ENCODE peak calls at places on chromosomes 5 and 9, in seven cellular contexts. One of them, this sample, is unnamed. For H3K9me3, the result is how much of the 10 kb centered on the place peaks cover.

GRCh38 chr9:88746029-88746743 is 211.2 kb downstream of the NXNL2 start:
- DNase-seq in A549: no peak
- DNase-seq in IMR-90: peak
- DNase-seq in esophagus squamous epithelium: no peak
- DNase-seq in ovary: peak
- DNase-seq in right atrium auricular region: no peak
- DNase-seq in lung: no peak
- DNase-seq in this sample: no peak

GRCh38 chr5:132653716-132654115 is 4.3 kb upstream of the IL13 start:
- DNase-seq in A549: no peak
- DNase-seq in IMR-90: no peak
- DNase-seq in esophagus squamous epithelium: no peak
- DNase-seq in ovary: no peak
- DNase-seq in right atrium auricular region: no peak
- DNase-seq in lung: no peak
- DNase-seq in this sample: no peak

GRCh38 chr9:98339987-98340564 is 84.6 kb upstream of the TBC1D2 start:
- DNase-seq in A549: no peak
- DNase-seq in IMR-90: no peak
- DNase-seq in esophagus squamous epithelium: no peak
- DNase-seq in ovary: no peak
- DNase-seq in right atrium auricular region: no peak
- DNase-seq in lung: no peak
- DNase-seq in this sample: no peak

GRCh38 chr5:83000448-83000847 is 76.7 kb downstream of the TMEM167A start:
- DNase-seq in A549: no peak
- DNase-seq in IMR-90: peak
- DNase-seq in esophagus squamous epithelium: no peak
- DNase-seq in ovary: no peak
- DNase-seq in right atrium auricular region: no peak
- DNase-seq in lung: no peak
- DNase-seq in this sample: no peak

GRCh38 chr5:111937091-111937490 is 180.1 kb upstream of the NREP start:
- DNase-seq in A549: no peak
- DNase-seq in IMR-90: peak
- DNase-seq in esophagus squamous epithelium: no peak
- DNase-seq in ovary: no peak
- DNase-seq in right atrium auricular region: no peak
- DNase-seq in lung: no peak
- DNase-seq in this sample: no peak

GRCh38 chr9:117204971-117205370 is 209.9 kb downstream of the ASTN2 start:
- DNase-seq in A549: no peak
- DNase-seq in IMR-90: peak
- DNase-seq in esophagus squamous epithelium: no peak
- DNase-seq in ovary: no peak
- DNase-seq in right atrium auricular region: no peak
- DNase-seq in lung: no peak
- DNase-seq in this sample: no peak

GRCh38 chr5:1208743-1209551 is 7.6 kb downstream of the SLC6A19 start:
- DNase-seq in A549: peak
- DNase-seq in IMR-90: no peak
- DNase-seq in esophagus squamous epithelium: no peak
- DNase-seq in ovary: no peak
- DNase-seq in right atrium auricular region: no peak
- DNase-seq in lung: no peak
- DNase-seq in this sample: no peak

GRCh38 chr5:170397059-170397458 is 7.9 kb upstream of the KCNMB1 start:
- DNase-seq in A549: no peak
- DNase-seq in IMR-90: no peak
- DNase-seq in esophagus squamous epithelium: no peak
- DNase-seq in ovary: no peak
- DNase-seq in right atrium auricular region: no peak
- DNase-seq in lung: no peak
- DNase-seq in this sample: no peak

GRCh38 chr9:19924090-19924489 is 135.3 kb upstream of the SLC24A2 start:
- DNase-seq in A549: no peak
- DNase-seq in IMR-90: peak
- DNase-seq in esophagus squamous epithelium: no peak
- DNase-seq in ovary: no peak
- DNase-seq in right atrium auricular region: no peak
- DNase-seq in lung: no peak
- DNase-seq in this sample: no peak

GRCh38 chr9:23492126-23493002 is 333.7 kb downstream of the ELAVL2 start:
- DNase-seq in A549: peak
- DNase-seq in IMR-90: peak
- DNase-seq in esophagus squamous epithelium: no peak
- DNase-seq in ovary: no peak
- DNase-seq in right atrium auricular region: no peak
- DNase-seq in lung: no peak
- DNase-seq in this sample: no peak

GRCh38 chr5:109411627-109412026 is 1.9 kb upstream of the PJA2 start:
- DNase-seq in A549: peak
- DNase-seq in IMR-90: peak
- DNase-seq in esophagus squamous epithelium: no peak
- DNase-seq in ovary: no peak
- DNase-seq in right atrium auricular region: no peak
- DNase-seq in lung: no peak
- DNase-seq in this sample: no peak

GRCh38 chr5:10331341-10331796 is 22.1 kb upstream of the MARCHF6 start:
- DNase-seq in A549: no peak
- DNase-seq in IMR-90: peak
- DNase-seq in esophagus squamous epithelium: no peak
- DNase-seq in ovary: peak
- DNase-seq in right atrium auricular region: peak
- DNase-seq in lung: peak
- DNase-seq in this sample: no peak

GRCh38 chr5:61397238-61397637 is 65.2 kb downstream of the ZSWIM6 start:
- DNase-seq in A549: no peak
- DNase-seq in IMR-90: peak
- DNase-seq in esophagus squamous epithelium: no peak
- DNase-seq in ovary: no peak
- DNase-seq in right atrium auricular region: no peak
- DNase-seq in lung: no peak
- DNase-seq in this sample: no peak

GRCh38 chr9:80352967-80353366 is 781.2 kb downstream of the TLE4 start:
- DNase-seq in A549: no peak
- DNase-seq in IMR-90: no peak
- DNase-seq in esophagus squamous epithelium: no peak
- DNase-seq in ovary: no peak
- DNase-seq in right atrium auricular region: no peak
- DNase-seq in lung: no peak
- DNase-seq in this sample: no peak

GRCh38 chr9:137280478-137281344 is 3.2 kb downstream of the TOR4A start:
- DNase-seq in A549: no peak
- DNase-seq in IMR-90: no peak
- DNase-seq in esophagus squamous epithelium: no peak
- DNase-seq in ovary: peak
- DNase-seq in right atrium auricular region: no peak
- DNase-seq in lung: no peak
- DNase-seq in this sample: no peak
- TF ChIP-seq CTCF in A549: no peak
- TF ChIP-seq CTCF in IMR-90: peak
- TF ChIP-seq CTCF in esophagus squamous epithelium: peak
- TF ChIP-seq CTCF in ovary: no peak
- TF ChIP-seq CTCF in right atrium auricular region: peak
- TF ChIP-seq CTCF in lung: no peak
- TF ChIP-seq CTCF in this sample: no peak

GRCh38 chr5:149160291-149160787 is 19.0 kb downstream of the ABLIM3 start:
- DNase-seq in A549: no peak
- DNase-seq in IMR-90: no peak
- DNase-seq in esophagus squamous epithelium: no peak
- DNase-seq in ovary: no peak
- DNase-seq in right atrium auricular region: no peak
- DNase-seq in lung: no peak
- DNase-seq in this sample: no peak
- H3K27ac ChIP-seq in A549: no peak
- H3K27ac ChIP-seq in IMR-90: no peak
- H3K27ac ChIP-seq in esophagus squamous epithelium: no peak
- H3K27ac ChIP-seq in ovary: no peak
- H3K27ac ChIP-seq in right atrium auricular region: peak
- H3K27ac ChIP-seq in lung: no peak
- H3K27ac ChIP-seq in this sample: no peak

GRCh38 chr9:135251331-135251761 is 163.9 kb downstream of the OLFM1 start:
- DNase-seq in A549: no peak
- DNase-seq in IMR-90: no peak
- DNase-seq in esophagus squamous epithelium: no peak
- DNase-seq in ovary: no peak
- DNase-seq in right atrium auricular region: no peak
- DNase-seq in lung: no peak
- DNase-seq in this sample: no peak
- H3K9me3 ChIP-seq in A549: under half
- H3K9me3 ChIP-seq in IMR-90: under half
- H3K9me3 ChIP-seq in esophagus squamous epithelium: under half
- H3K9me3 ChIP-seq in ovary: under half
- H3K9me3 ChIP-seq in right atrium auricular region: under half
- H3K9me3 ChIP-seq in lung: under half
- H3K9me3 ChIP-seq in this sample: under half

DNA sequence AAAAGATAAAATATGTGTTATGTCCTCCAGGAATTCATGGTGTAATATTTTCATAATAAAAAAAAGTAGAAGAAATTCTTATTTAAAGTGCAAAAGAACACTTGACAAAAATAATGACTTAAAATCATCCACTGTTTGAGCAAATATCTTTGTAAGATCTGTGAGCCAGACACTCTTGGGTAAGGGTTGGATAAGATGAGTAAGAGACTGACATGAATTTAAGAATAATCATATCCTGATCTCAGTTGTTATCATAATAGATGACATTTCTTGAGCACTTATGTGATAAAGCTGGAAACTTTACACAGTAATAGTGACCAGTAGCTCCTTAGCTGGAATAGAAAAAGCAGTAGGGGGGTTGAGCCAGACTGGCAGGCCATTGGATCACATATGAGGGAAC is 40.0 kb upstream of the ADRB2 start:
- DNase-seq in A549: no peak
- DNase-seq in IMR-90: peak
- DNase-seq in esophagus squamous epithelium: no peak
- DNase-seq in ovary: no peak
- DNase-seq in right atrium auricular region: no peak
- DNase-seq in lung: no peak
- DNase-seq in this sample: no peak
- TF ChIP-seq CTCF in A549: no peak
- TF ChIP-seq CTCF in IMR-90: no peak
- TF ChIP-seq CTCF in esophagus squamous epithelium: no peak
- TF ChIP-seq CTCF in ovary: no peak
- TF ChIP-seq CTCF in right atrium auricular region: no peak
- TF ChIP-seq CTCF in lung: no peak
- TF ChIP-seq CTCF in this sample: no peak

GRCh38 chr9:14029811-14030210 is 284.1 kb downstream of the NFIB start:
- DNase-seq in A549: no peak
- DNase-seq in IMR-90: no peak
- DNase-seq in esophagus squamous epithelium: no peak
- DNase-seq in ovary: no peak
- DNase-seq in right atrium auricular region: no peak
- DNase-seq in lung: no peak
- DNase-seq in this sample: no peak

GRCh38 chr9:14033067-14033466 is 280.9 kb downstream of the NFIB start:
- DNase-seq in A549: no peak
- DNase-seq in IMR-90: no peak
- DNase-seq in esophagus squamous epithelium: no peak
- DNase-seq in ovary: no peak
- DNase-seq in right atrium auricular region: no peak
- DNase-seq in lung: no peak
- DNase-seq in this sample: no peak

GRCh38 chr9:14031761-14032279 is 282.1 kb downstream of the NFIB start:
- DNase-seq in A549: no peak
- DNase-seq in IMR-90: no peak
- DNase-seq in esophagus squamous epithelium: no peak
- DNase-seq in ovary: no peak
- DNase-seq in right atrium auricular region: no peak
- DNase-seq in lung: no peak
- DNase-seq in this sample: no peak

GRCh38 chr9:14030350-14030823 is 283.6 kb downstream of the NFIB start:
- DNase-seq in A549: no peak
- DNase-seq in IMR-90: peak
- DNase-seq in esophagus squamous epithelium: no peak
- DNase-seq in ovary: peak
- DNase-seq in right atrium auricular region: no peak
- DNase-seq in lung: no peak
- DNase-seq in this sample: no peak

DNA sequence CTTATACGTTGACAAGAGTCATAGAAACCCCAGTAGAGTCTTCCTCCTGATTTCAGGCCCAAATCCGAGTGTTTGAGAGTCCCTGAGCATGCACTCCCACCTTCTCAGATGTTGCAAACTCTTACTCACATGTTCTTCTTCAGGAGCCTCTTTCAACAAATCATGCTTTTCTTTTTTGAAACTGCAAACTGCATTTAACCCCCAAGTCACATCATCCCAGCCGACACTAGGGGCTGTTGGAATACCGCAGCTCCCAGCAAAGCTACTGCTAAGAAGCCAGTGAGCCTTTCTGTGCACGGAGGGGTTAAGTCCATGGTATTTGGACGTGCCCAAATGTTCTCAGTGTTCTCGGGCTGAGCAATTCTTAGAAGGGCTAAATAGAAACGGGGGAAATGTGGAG is 282.9 kb downstream of the NFIB start:
- DNase-seq in A549: no peak
- DNase-seq in IMR-90: peak
- DNase-seq in esophagus squamous epithelium: no peak
- DNase-seq in ovary: peak
- DNase-seq in right atrium auricular region: no peak
- DNase-seq in lung: no peak
- DNase-seq in this sample: no peak
- H3K27ac ChIP-seq in A549: peak
- H3K27ac ChIP-seq in IMR-90: no peak
- H3K27ac ChIP-seq in esophagus squamous epithelium: peak
- H3K27ac ChIP-seq in ovary: no peak
- H3K27ac ChIP-seq in right atrium auricular region: peak
- H3K27ac ChIP-seq in lung: peak
- H3K27ac ChIP-seq in this sample: no peak

DNA sequence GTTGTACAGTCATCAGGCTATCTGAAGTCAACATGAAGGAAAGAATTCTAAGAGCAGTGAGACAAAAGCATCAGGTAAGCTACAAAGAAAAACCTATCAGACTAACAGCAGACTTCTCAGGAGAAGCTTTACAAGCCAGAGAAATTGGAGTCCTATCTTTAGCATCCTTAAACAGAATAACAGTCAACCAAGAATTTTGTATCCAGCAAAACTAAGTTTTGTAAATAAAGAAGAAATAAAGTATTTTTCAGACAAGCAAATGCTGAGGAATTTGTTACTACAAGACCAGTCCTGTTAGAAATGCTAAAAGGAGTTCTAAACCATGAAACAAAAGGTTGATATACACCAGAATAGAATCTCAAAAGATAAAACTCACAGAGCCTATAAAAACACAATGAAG is 501.2 kb downstream of the ZNF608 start:
- DNase-seq in A549: no peak
- DNase-seq in IMR-90: no peak
- DNase-seq in esophagus squamous epithelium: no peak
- DNase-seq in ovary: no peak
- DNase-seq in right atrium auricular region: no peak
- DNase-seq in lung: no peak
- DNase-seq in this sample: no peak
- H3K9me3 ChIP-seq in A549: under half
- H3K9me3 ChIP-seq in IMR-90: under half
- H3K9me3 ChIP-seq in esophagus squamous epithelium: under half
- H3K9me3 ChIP-seq in ovary: under half
- H3K9me3 ChIP-seq in right atrium auricular region: under half
- H3K9me3 ChIP-seq in lung: under half
- H3K9me3 ChIP-seq in this sample: under half

This sample was measured in CD4-positive, alpha-beta T cell.